ENCODE peak calls at places on chromosomes 3 and 15, in seven cellular contexts. S is AG04449, X is epithelial cell of esophagus, K is tibial nerve, Q is MM.1S, A is dorsolateral prefrontal cortex, N is A549. T is an unnamed sample.

GRCh38 chr15:44738340-44738984 is 2.1 kb downstream of the TRIM69 start:
- DNase-seq in S (no peak), X (peak), A (no peak), Q (peak), N (peak), K (no peak), T (peak)

GRCh38 chr3:184440161-184440560 is 60.3 kb downstream of the CHRD start:
- DNase-seq in A (no peak), X (peak), N (no peak), K (no peak), Q (no peak), S (no peak), T (no peak)

GRCh38 chr3:49279376-49279775 is 2.3 kb upstream of the C3orf62 start:
- DNase-seq in K (no peak), N (no peak), S (no peak), Q (no peak), X (peak), A (no peak), T (peak)

GRCh38 chr3:125129512-125129962 is 73.7 kb upstream of the HEG1 start:
- DNase-seq in N (peak), Q (no peak), X (peak), S (peak), A (peak), K (peak), T (peak)

GRCh38 chr15:76942331-76942730 is 10.8 kb downstream of the RCN2 start:
- DNase-seq in S (no peak), K (no peak), Q (no peak), X (no peak), N (no peak), A (no peak), T (no peak)

GRCh38 chr15:68365770-68366169 is 66.2 kb downstream of the ITGA11 start:
- DNase-seq in A (no peak), X (no peak), Q (no peak), K (no peak), N (no peak), S (no peak), T (no peak)

GRCh38 chr3:36843065-36844051 is 79.0 kb upstream of the DCLK3 start:
- DNase-seq in N (peak), A (peak), X (peak), Q (peak), K (no peak), S (no peak), T (peak)

GRCh38 chr3:184075901-184076300 is 21.0 kb upstream of the HTR3E start:
- DNase-seq in N (no peak), Q (no peak), K (no peak), X (no peak), A (no peak), S (no peak), T (no peak)

GRCh38 chr15:75235051-75235673 is 23.0 kb upstream of the GOLGA6C start:
- DNase-seq in Q (no peak), S (no peak), K (no peak), X (no peak), A (peak), N (no peak), T (no peak)

GRCh38 chr3:64462203-64463120 is 225.3 kb downstream of the ADAMTS9 start:
- DNase-seq in N (no peak), A (no peak), X (no peak), S (peak), Q (peak), K (no peak), T (peak)

GRCh38 chr15:59352189-59352588 is 20.5 kb downstream of the MYO1E start:
- DNase-seq in S (no peak), K (no peak), A (no peak), Q (no peak), X (no peak), N (no peak), T (no peak)

GRCh38 chr3:8052599-8053185 is 448.9 kb upstream of the LMCD1 start:
- DNase-seq in S (no peak), N (no peak), K (peak), A (no peak), Q (no peak), X (no peak), T (peak)

GRCh38 chr3:14210843-14211594 is 32.4 kb downstream of the LSM3 start:
- DNase-seq in N (no peak), A (no peak), Q (no peak), X (no peak), S (peak), K (no peak), T (peak)

GRCh38 chr3:177929310-177929709 is 606.9 kb upstream of the KCNMB2 start:
- DNase-seq in Q (no peak), S (no peak), N (no peak), A (no peak), K (no peak), X (peak), T (peak)

GRCh38 chr15:73923488-73924164 is 2.6 kb upstream of the LOXL1 start:
- DNase-seq in K (no peak), A (no peak), N (no peak), X (no peak), S (no peak), Q (no peak), T (no peak)

GRCh38 chr15:80643296-80643965 is 51.7 kb upstream of the ABHD17C start:
- DNase-seq in X (no peak), K (no peak), S (peak), N (no peak), A (no peak), Q (no peak), T (peak)

GRCh38 chr3:188292827-188293226 is 138.9 kb downstream of the LPP start:
- DNase-seq in N (no peak), K (no peak), S (no peak), X (no peak), Q (no peak), A (no peak), T (no peak)

GRCh38 chr3:116020495-116020894 is 397.2 kb downstream of the GAP43 start:
- DNase-seq in A (no peak), X (peak), N (no peak), K (no peak), S (no peak), Q (no peak), T (peak)

GRCh38 chr3:30539772-30540171 is 66.6 kb upstream of the TGFBR2 start:
- DNase-seq in A (no peak), N (no peak), X (peak), K (no peak), Q (no peak), S (no peak), T (peak)

GRCh38 chr3:71579934-71580318 is 3.6 kb downstream of the FOXP1 start:
- DNase-seq in N (peak), K (peak), X (peak), Q (no peak), A (no peak), S (no peak), T (no peak)

GRCh38 chr3:71581981-71582611 is 1.4 kb downstream of the FOXP1 start:
- DNase-seq in S (no peak), X (peak), A (peak), K (peak), N (peak), Q (no peak), T (no peak)

GRCh38 chr3:71582612-71583568 is 638 bp downstream of the FOXP1 start:
- DNase-seq in A (peak), Q (peak), K (peak), X (peak), N (peak), S (no peak), T (no peak)

GRCh38 chr3:71580636-71581215 is 2.8 kb downstream of the FOXP1 start:
- DNase-seq in N (no peak), A (no peak), Q (no peak), S (no peak), X (peak), K (no peak), T (no peak)

DNA sequence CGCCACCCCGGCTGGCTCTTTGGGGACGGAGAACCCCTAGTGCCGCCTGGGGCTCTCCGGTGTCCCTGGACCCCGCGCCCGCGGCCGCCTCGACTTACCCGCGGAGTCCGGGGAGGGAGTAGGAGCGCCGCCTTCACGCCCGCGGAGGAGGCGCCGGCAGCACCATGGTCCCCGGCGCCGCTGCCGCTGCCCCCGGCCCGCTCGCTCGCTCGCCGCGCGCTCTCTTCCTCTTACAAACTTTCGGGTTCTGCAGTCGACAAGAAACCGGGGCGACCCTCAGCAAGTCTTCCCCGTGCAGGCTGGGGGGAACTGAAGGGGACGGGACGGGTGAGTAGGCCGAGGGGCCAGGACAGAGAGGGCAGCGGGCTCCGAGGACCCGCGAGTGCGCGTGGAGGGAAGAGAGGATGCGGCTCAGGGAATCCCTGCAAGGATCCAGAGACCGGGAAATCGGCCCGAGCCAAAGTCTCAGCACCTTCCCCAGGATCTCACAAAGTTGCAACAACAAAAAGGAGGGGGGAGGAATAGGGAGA is 2.0 kb downstream of the FOXP1 start:
- DNase-seq in Q (no peak), A (no peak), X (peak), N (peak), S (no peak), K (peak), T (no peak)
- TF ChIP-seq CTCF in Q (no peak), A (no peak), X (no peak), N (no peak), S (no peak), K (no peak), T (no peak)

GRCh38 chr15:51680316-51680715 is 987 bp upstream of the SCG3 start:
- DNase-seq in Q (no peak), X (no peak), S (no peak), A (no peak), K (no peak), N (no peak), T (no peak)
- H3K4me3 ChIP-seq in Q (no peak), X (no peak), S (no peak), A (peak), K (no peak), N (no peak), T (no peak)

GRCh38 chr3:195956577-195956976 is 48.2 kb upstream of the TNK2 start:
- DNase-seq in K (no peak), Q (no peak), X (no peak), S (no peak), N (no peak), A (no peak), T (no peak)
- TF ChIP-seq CTCF in K (no peak), Q (no peak), X (no peak), S (no peak), N (no peak), A (no peak), T (no peak)

GRCh38 chr3:15796771-15797599 is 794 bp downstream of the ANKRD28 start:
- DNase-seq in A (no peak), N (peak), K (no peak), X (peak), Q (peak), S (no peak), T (peak)
- H3K4me3 ChIP-seq in A (peak), N (peak), K (peak), X (peak), Q (peak), S (peak), T (peak)

GRCh38 chr3:155112661-155113389 is 32.7 kb downstream of the MME start:
- DNase-seq in N (no peak), Q (no peak), K (no peak), X (peak), A (no peak), S (no peak), T (no peak)

GRCh38 chr3:155106059-155106458 is 25.9 kb downstream of the MME start:
- DNase-seq in A (no peak), S (no peak), N (no peak), Q (no peak), K (no peak), X (no peak), T (peak)

GRCh38 chr3:155111971-155112370 is 31.9 kb downstream of the MME start:
- DNase-seq in K (no peak), Q (no peak), N (no peak), S (no peak), X (no peak), A (no peak), T (no peak)

GRCh38 chr3:155110996-155111901 is 31.1 kb downstream of the MME start:
- DNase-seq in Q (no peak), X (no peak), K (no peak), N (no peak), A (no peak), S (no peak), T (no peak)

GRCh38 chr3:155110021-155110420 is 29.9 kb downstream of the MME start:
- DNase-seq in X (no peak), Q (no peak), K (no peak), A (no peak), N (no peak), S (no peak), T (no peak)
- TF ChIP-seq CTCF in X (no peak), Q (no peak), K (no peak), A (no peak), N (no peak), S (no peak), T (no peak)

GRCh38 chr3:31948255-31948654 is 32.8 kb downstream of the OSBPL10 start:
- DNase-seq in X (no peak), K (no peak), A (no peak), N (no peak), Q (no peak), S (no peak), T (no peak)

GRCh38 chr3:31953091-31953490 is 28.0 kb downstream of the OSBPL10 start:
- DNase-seq in N (no peak), Q (peak), A (no peak), K (no peak), X (no peak), S (no peak), T (no peak)

GRCh38 chr3:31953636-31954035 is 27.4 kb downstream of the OSBPL10 start:
- DNase-seq in S (no peak), X (no peak), K (no peak), Q (no peak), N (no peak), A (no peak), T (no peak)

GRCh38 chr3:31955581-31955980 is 25.5 kb downstream of the OSBPL10 start:
- DNase-seq in S (no peak), Q (peak), X (no peak), K (no peak), A (no peak), N (no peak), T (no peak)

DNA sequence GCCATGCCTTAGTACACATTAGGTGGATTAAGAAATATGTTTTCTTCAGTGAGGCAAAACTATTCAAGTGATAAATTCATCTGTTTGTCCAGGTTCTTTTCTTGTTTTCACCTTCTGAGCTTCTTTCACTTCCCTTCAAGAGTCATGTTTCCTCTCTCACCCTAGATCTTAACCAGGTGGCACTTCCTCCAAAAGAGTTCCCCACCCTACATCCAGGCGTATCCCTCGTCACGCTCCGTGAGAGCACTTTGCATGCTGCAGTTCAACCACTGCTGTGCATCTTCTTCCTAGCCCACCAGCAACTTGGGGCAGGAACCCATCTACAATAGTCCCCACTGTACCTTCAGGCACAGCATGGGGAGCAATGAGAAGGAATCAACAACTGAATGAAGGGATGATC is 28.9 kb downstream of the OSBPL10 start:
- DNase-seq in X (no peak), A (no peak), K (no peak), S (no peak), Q (peak), N (no peak), T (no peak)
- H3K4me3 ChIP-seq in X (no peak), A (no peak), K (no peak), S (no peak), Q (peak), N (no peak), T (no peak)

DNA sequence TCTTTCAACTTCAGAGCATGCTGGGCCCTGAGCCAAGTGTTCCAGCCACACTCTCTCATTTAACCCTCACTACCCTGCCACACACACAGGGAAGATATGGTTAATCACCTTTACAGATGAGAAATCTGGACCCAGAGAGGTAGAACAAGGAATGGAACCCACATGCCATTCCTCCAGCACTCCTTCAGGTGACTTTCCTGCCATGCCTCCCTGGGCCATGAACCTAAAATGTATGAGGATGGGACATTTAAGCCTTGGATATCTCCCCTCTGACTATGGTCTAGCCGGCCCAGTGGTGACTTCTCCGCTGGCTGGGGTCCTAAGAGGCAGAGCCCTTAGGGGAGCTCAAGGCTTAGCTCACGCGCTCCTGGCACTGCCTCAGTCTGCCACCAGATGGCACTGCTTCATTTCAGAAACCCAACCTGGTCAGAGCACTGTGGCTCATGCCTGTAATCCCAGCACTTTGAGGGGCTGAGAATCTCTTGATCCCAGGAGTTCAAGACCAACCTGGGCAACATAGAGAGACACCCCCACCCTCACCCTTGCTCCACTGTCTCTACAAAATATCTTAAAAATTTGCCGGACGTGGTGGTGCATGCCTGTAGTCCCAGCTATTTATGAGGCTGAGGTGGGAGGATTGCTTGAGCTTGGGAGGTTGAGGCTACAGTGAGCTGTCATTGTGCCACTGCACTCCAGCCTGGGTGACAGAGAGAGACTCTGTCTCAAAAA is 2.2 kb upstream of the DCAF1 start:
- DNase-seq in S (no peak), K (peak), X (peak), N (peak), A (peak), Q (peak), T (peak)
- TF ChIP-seq CTCF in S (peak), K (peak), X (peak), N (peak), A (peak), Q (peak), T (peak)

GRCh38 chr3:126136428-126137220 is 43.8 kb downstream of the ALDH1L1 start:
- DNase-seq in N (no peak), A (no peak), X (no peak), Q (no peak), K (no peak), S (no peak), T (no peak)
- H3K4me3 ChIP-seq in N (no peak), A (no peak), X (no peak), Q (no peak), K (no peak), S (no peak), T (no peak)